ENCODE peak calls at places on chromosomes 7 and 10, in eight cellular contexts. B is fibroblast of lung, J is dorsolateral prefrontal cortex, D is H7, X is choroid plexus epithelial cell, M is tibial artery, E is heart left ventricle, U is PC-9. S is an unnamed sample.

GRCh38 chr10:94411304-94411703 is 9.0 kb downstream of the TBC1D12 start:
- DNase-seq in E (no peak), U (no peak), D (no peak), M (no peak), X (no peak), B (no peak), J (no peak), S (no peak)

GRCh38 chr7:102287082-102287464 is 405 bp downstream of the SH2B2 start:
- DNase-seq in X (no peak), E (no peak), J (no peak), B (no peak), D (no peak), U (no peak), M (no peak), S (no peak)

GRCh38 chr10:51489009-51489408 is 210.4 kb downstream of the CSTF2T start:
- DNase-seq in D (no peak), J (no peak), M (no peak), B (no peak), X (no peak), U (no peak), E (no peak), S (no peak)

GRCh38 chr7:15508258-15508657 is 53.6 kb downstream of the AGMO start:
- DNase-seq in E (no peak), M (no peak), D (no peak), B (peak), U (no peak), J (no peak), X (peak), S (no peak)

GRCh38 chr7:148402159-148402558 is 188.4 kb upstream of the C7orf33 start:
- DNase-seq in D (no peak), X (no peak), M (no peak), J (no peak), U (no peak), E (no peak), B (peak), S (no peak)

GRCh38 chr7:74525140-74525539 is 71.4 kb downstream of the GTF2IRD1 start:
- DNase-seq in D (peak), J (no peak), B (no peak), E (no peak), X (no peak), M (no peak), U (no peak), S (no peak)

GRCh38 chr10:87734987-87735827 is 75.5 kb downstream of the PAPSS2 start:
- DNase-seq in B (peak), D (peak), E (no peak), J (no peak), U (no peak), X (peak), M (no peak), S (peak)

GRCh38 chr7:143285806-143286521 is 1.2 kb downstream of the TMEM139 start:
- DNase-seq in B (no peak), U (no peak), X (no peak), D (no peak), E (no peak), M (no peak), J (no peak), S (no peak)

GRCh38 chr7:68684246-68684850 is 913.9 kb upstream of the AUTS2 start:
- DNase-seq in B (no peak), E (no peak), M (no peak), J (no peak), U (no peak), D (no peak), X (no peak), S (no peak)

GRCh38 chr7:151925446-151926335 is 30.6 kb upstream of the GALNTL5 start:
- DNase-seq in J (no peak), E (peak), M (peak), B (no peak), X (peak), D (no peak), U (no peak), S (no peak)

GRCh38 chr7:46179211-46179610 is 258.1 kb upstream of the IGFBP3 start:
- DNase-seq in U (no peak), E (no peak), M (no peak), X (no peak), D (no peak), J (no peak), B (no peak), S (no peak)

GRCh38 chr7:94763268-94763667 is 107.3 kb upstream of the SGCE start:
- DNase-seq in U (no peak), X (peak), E (no peak), D (peak), J (no peak), M (no peak), B (peak), S (no peak)

GRCh38 chr10:21402606-21403083 is 122.8 kb downstream of the SKIDA1 start:
- DNase-seq in B (peak), X (peak), J (no peak), D (no peak), M (no peak), E (no peak), U (no peak), S (no peak)

GRCh38 chr7:140646931-140647647 is 6.5 kb upstream of the DENND2A start:
- DNase-seq in B (peak), J (no peak), E (no peak), X (peak), U (no peak), M (peak), D (peak), S (no peak)

GRCh38 chr7:27774717-27775328 is 34.9 kb downstream of the TAX1BP1 start:
- DNase-seq in E (no peak), J (no peak), U (no peak), X (peak), M (no peak), B (peak), D (no peak), S (no peak)

GRCh38 chr7:18900801-18901200 is 216.6 kb downstream of the TWIST1 start:
- DNase-seq in U (no peak), J (no peak), E (no peak), D (no peak), M (no peak), X (no peak), B (peak), S (no peak)

GRCh38 chr10:109765838-109766237 is 157.5 kb downstream of the XPNPEP1 start:
- DNase-seq in J (no peak), U (no peak), E (no peak), B (no peak), X (no peak), D (no peak), M (no peak), S (no peak)

GRCh38 chr7:46218461-46219202 is 297.6 kb upstream of the IGFBP3 start:
- DNase-seq in X (no peak), B (no peak), D (no peak), M (no peak), J (no peak), U (no peak), E (no peak), S (no peak)

GRCh38 chr7:152193882-152194281 is 168.4 kb downstream of the GALNT11 start:
- DNase-seq in D (no peak), M (no peak), X (no peak), J (no peak), B (no peak), U (no peak), E (no peak), S (no peak)

GRCh38 chr7:105871142-105871541 is 5.3 kb downstream of the ATXN7L1 start:
- DNase-seq in X (no peak), J (no peak), M (no peak), E (no peak), U (no peak), B (no peak), D (no peak), S (no peak)

GRCh38 chr10:78543749-78544446 is 510.2 kb downstream of the RPS24 start:
- DNase-seq in B (peak), E (peak), X (peak), J (no peak), U (no peak), D (no peak), M (peak), S (no peak)

GRCh38 chr7:887488-887820 is 11.1 kb downstream of the GET4 start:
- DNase-seq in X (no peak), D (no peak), J (no peak), U (no peak), E (peak), M (no peak), B (no peak), S (no peak)

GRCh38 chr7:100509213-100509612 is 25.5 kb downstream of the NYAP1 start:
- DNase-seq in B (peak), M (no peak), U (no peak), E (no peak), J (no peak), X (peak), D (no peak), S (no peak)

GRCh38 chr10:80172896-80173295 is 32.4 kb downstream of the ANXA11 start:
- DNase-seq in M (no peak), J (no peak), X (no peak), E (no peak), U (no peak), B (no peak), D (peak), S (no peak)

GRCh38 chr7:106071356-106071998 is 40.6 kb downstream of the SYPL1 start:
- DNase-seq in U (peak), B (no peak), J (no peak), D (peak), M (no peak), X (no peak), E (no peak), S (peak)

GRCh38 chr7:92678291-92678920 is 88.2 kb upstream of the FAM133B start:
- DNase-seq in B (no peak), M (no peak), E (no peak), J (no peak), X (no peak), U (no peak), D (no peak), S (no peak)

GRCh38 chr10:61830072-61830845 is 71.2 kb upstream of the ARID5B start:
- DNase-seq in B (no peak), M (no peak), E (peak), U (no peak), X (no peak), J (no peak), D (no peak), S (no peak)

DNA sequence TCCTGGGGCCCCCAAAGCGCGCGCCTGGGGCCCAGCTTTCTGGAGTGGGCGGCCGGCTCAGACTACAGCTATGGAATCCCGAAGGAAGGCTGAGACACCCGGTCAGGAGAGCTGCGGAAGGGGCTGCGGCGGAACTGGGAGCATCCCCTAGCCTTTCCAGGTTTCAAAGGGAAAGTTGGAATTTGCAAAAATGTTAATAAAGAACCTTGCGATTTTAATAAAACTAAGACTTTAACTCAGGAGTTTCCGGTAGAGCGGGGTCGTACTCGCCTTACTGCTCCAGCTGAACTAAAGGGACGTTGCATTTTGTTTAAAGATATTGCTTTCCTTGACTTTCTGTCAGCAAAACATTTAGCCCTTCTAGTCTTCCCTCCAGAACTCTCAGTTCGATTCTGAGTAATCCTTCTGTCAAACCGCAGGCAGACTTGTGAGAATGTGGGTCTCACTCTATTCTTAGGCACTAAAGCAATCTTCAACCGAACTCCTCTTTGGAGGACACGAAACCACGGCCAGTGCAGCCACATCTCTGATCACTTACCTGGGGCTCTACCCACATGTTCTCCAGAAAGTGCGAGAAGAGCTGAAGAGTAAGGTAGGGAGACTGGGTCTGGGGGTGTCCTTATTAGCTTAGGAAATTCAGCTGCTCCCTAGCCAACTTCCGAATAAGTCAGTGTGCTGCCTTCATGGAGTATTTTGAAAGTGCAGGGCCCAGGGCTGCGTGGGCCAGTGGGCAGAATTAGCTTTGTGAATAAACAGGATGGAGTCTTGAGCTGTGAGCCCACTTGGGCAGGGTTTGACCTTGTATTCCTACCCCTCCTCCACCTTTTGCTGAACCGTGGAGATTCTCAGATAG is 1.9 kb downstream of the CYP26A1 start:
- DNase-seq in M (no peak), X (no peak), E (no peak), U (no peak), D (peak), B (no peak), J (no peak), S (no peak)
- H3K4me3 ChIP-seq in M (no peak), X (no peak), E (no peak), U (no peak), D (peak), B (no peak), J (peak), S (no peak)

GRCh38 chr10:118542205-118542604 is 53.2 kb downstream of the PRLHR start:
- DNase-seq in E (no peak), J (no peak), D (no peak), U (no peak), B (no peak), M (no peak), X (no peak), S (no peak)

GRCh38 chr10:118541718-118542117 is 53.7 kb downstream of the PRLHR start:
- DNase-seq in E (no peak), X (no peak), D (no peak), U (no peak), J (no peak), M (no peak), B (no peak), S (no peak)

GRCh38 chr10:118542789-118543188 is 52.7 kb downstream of the PRLHR start:
- DNase-seq in U (no peak), D (no peak), E (no peak), J (no peak), M (no peak), B (no peak), X (no peak), S (no peak)

GRCh38 chr10:118537623-118538022 is 57.8 kb downstream of the PRLHR start:
- DNase-seq in E (no peak), B (no peak), U (no peak), M (no peak), J (no peak), D (no peak), X (no peak), S (no peak)
- H3K4me3 ChIP-seq in E (no peak), B (no peak), U (no peak), M (no peak), J (no peak), D (no peak), X (no peak), S (no peak)

GRCh38 chr10:89238956-89239713 is 12.4 kb downstream of the LIPA start:
- DNase-seq in J (no peak), B (no peak), E (no peak), X (no peak), U (no peak), D (no peak), M (no peak), S (no peak)
- H3K4me3 ChIP-seq in J (no peak), B (no peak), E (no peak), X (no peak), U (no peak), D (no peak), M (no peak), S (no peak)

GRCh38 chr10:53601260-53601875 is 828.8 kb upstream of the MBL2 start:
- DNase-seq in X (peak), U (peak), B (peak), J (no peak), M (no peak), D (peak), E (no peak), S (peak)
- H3K4me3 ChIP-seq in X (no peak), U (no peak), B (no peak), J (no peak), M (no peak), D (no peak), E (no peak), S (no peak)